ENCODE peak calls at places on chromosomes 16 and 17, in six cellular contexts. G, O, F, I, B and N are unnamed samples.
A peak's percentile ranks its signal among the peaks of the same experiment; 100 is the strongest.

GRCh38 chr16:75195811-75196790 is 10.9 kb downstream of the CTRB2 start:
- DNase-seq in G (no peak), B (no peak), I (no peak), O (no peak), F (no peak), N (peak; percentile 53)

GRCh38 chr16:10114411-10114810 is 67.8 kb downstream of the GRIN2A start:
- DNase-seq in G (no peak), I (peak; percentile 48), O (no peak), B (no peak), F (no peak), N (peak; percentile 22)

GRCh38 chr16:48383877-48384304 is 1.3 kb downstream of the SIAH1 start:
- DNase-seq in I (no peak), F (peak; percentile 47), G (no peak), B (no peak), O (no peak), N (no peak)

GRCh38 chr16:25045696-25046381 is 30.7 kb upstream of the ARHGAP17 start:
- DNase-seq in O (no peak), F (no peak), G (no peak), B (no peak), I (peak; percentile 44), N (no peak)

GRCh38 chr16:75043175-75043937 is 44.5 kb downstream of the ZNRF1 start:
- DNase-seq in I (no peak), O (no peak), B (no peak), G (no peak), F (no peak), N (no peak)

GRCh38 chr16:67917140-67917851 is 14.4 kb downstream of the CTRL start:
- DNase-seq in O (peak; percentile 55), F (no peak), B (no peak), G (no peak), I (no peak), N (no peak)

GRCh38 chr17:7886227-7887037 is 2.2 kb upstream of the CHD3 start:
- DNase-seq in F (peak; percentile 64), O (no peak), I (peak; percentile 21), G (no peak), B (no peak), N (peak; percentile 79)

GRCh38 chr17:19369846-19370492 is 7.4 kb upstream of the B9D1 start:
- DNase-seq in B (no peak), G (no peak), F (no peak), I (no peak), O (peak; percentile 49), N (peak; percentile 72)

GRCh38 chr16:66905633-66906539 is 12.8 kb downstream of the CDH16 start:
- DNase-seq in G (no peak), O (peak; percentile 79), B (no peak), F (peak; percentile 90), I (no peak), N (no peak)

GRCh38 chr16:30805056-30805369 is 18.0 kb upstream of the ZNF629 start:
- DNase-seq in I (no peak), O (no peak), G (no peak), F (no peak), B (no peak), N (no peak)

GRCh38 chr16:68416057-68417046 is 32.0 kb downstream of the SMPD3 start:
- DNase-seq in B (no peak), O (no peak), G (no peak), I (no peak), F (peak; percentile 46), N (no peak)

GRCh38 chr17:17792551-17793377 is 44.0 kb downstream of the SREBF1 start:
- DNase-seq in I (peak; percentile 53), B (no peak), G (no peak), F (peak; percentile 75), O (no peak), N (no peak)

GRCh38 chr16:25256821-25257503 is 683 bp downstream of the ZKSCAN2 start:
- DNase-seq in I (peak; percentile 8), O (no peak), G (no peak), B (no peak), F (peak; percentile 34), N (peak; percentile 92)

GRCh38 chr16:47019563-47019962 is 46.1 kb upstream of the DNAJA2 start:
- DNase-seq in O (no peak), B (no peak), I (no peak), F (no peak), G (no peak), N (no peak)

GRCh38 chr17:73023759-73024158 is 68.7 kb downstream of the SLC39A11 start:
- DNase-seq in O (no peak), I (no peak), F (no peak), G (no peak), B (no peak), N (no peak)

GRCh38 chr17:44901323-44901965 is 2.2 kb upstream of the EFTUD2 start:
- DNase-seq in F (no peak), G (no peak), B (no peak), I (peak; percentile 30), O (no peak), N (peak; percentile 12)

GRCh38 chr17:28720247-28720996 is 637 bp downstream of the RPL23A start:
- DNase-seq in G (no peak), B (no peak), I (no peak), O (no peak), F (no peak), N (no peak)

GRCh38 chr16:30491744-30492308 is 19.3 kb downstream of the ITGAL start:
- DNase-seq in G (no peak), B (no peak), O (no peak), I (peak; percentile 80), F (peak; percentile 39), N (no peak)

GRCh38 chr16:28298511-28298878 is 6.2 kb downstream of the SBK1 start:
- DNase-seq in F (no peak), G (no peak), O (no peak), B (no peak), I (no peak), N (no peak)

GRCh38 chr16:68272501-68273209 is 8.3 kb downstream of the SLC7A6 start:
- DNase-seq in G (no peak), B (no peak), O (no peak), I (no peak), F (no peak), N (no peak)

GRCh38 chr17:80804466-80804865 is 187.2 kb upstream of the CHMP6 start:
- DNase-seq in G (no peak), I (no peak), B (no peak), F (no peak), O (no peak), N (peak; percentile 57)

GRCh38 chr16:47774661-47775060 is 313.5 kb downstream of the PHKB start:
- DNase-seq in F (peak; percentile 54), G (no peak), I (peak; percentile 64), O (no peak), B (no peak), N (no peak)

GRCh38 chr17:42118545-42118944 is 2.6 kb downstream of the KAT2A start:
- DNase-seq in O (no peak), F (no peak), G (no peak), I (no peak), B (peak; percentile 13), N (no peak)

GRCh38 chr16:11080327-11080967 is 136.1 kb downstream of the CLEC16A start:
- DNase-seq in B (no peak), I (no peak), F (no peak), G (no peak), O (no peak), N (no peak)

GRCh38 chr17:70171159-70171558 is 1.8 kb downstream of the KCNJ2 start:
- DNase-seq in O (no peak), I (no peak), F (no peak), B (no peak), G (no peak), N (no peak)

GRCh38 chr17:50297407-50297865 is 23.2 kb downstream of the TMEM92 start:
- DNase-seq in F (peak; percentile 89), G (peak; percentile 43), I (peak; percentile 46), B (peak; percentile 80), O (peak; percentile 64), N (no peak)

GRCh38 chr16:27531186-27531585 is 18.5 kb downstream of the GTF3C1 start:
- DNase-seq in B (no peak), O (no peak), I (no peak), G (no peak), F (no peak), N (no peak)

GRCh38 chr16:65574311-65574966 is 452.6 kb upstream of the CDH11 start:
- DNase-seq in I (no peak), B (no peak), O (no peak), F (no peak), G (no peak), N (no peak)

GRCh38 chr17:76683011-76683755 is 27.6 kb downstream of the MXRA7 start:
- DNase-seq in G (no peak), O (no peak), B (no peak), F (no peak), I (no peak), N (no peak)

GRCh38 chr17:2025622-2026309 is 632 bp upstream of the RTN4RL1 start:
- DNase-seq in F (peak; percentile 86), O (peak; percentile 78), G (no peak), I (peak; percentile 54), B (no peak), N (no peak)

GRCh38 chr16:49464877-49465504 is 91.4 kb downstream of the C16orf78 start:
- DNase-seq in G (no peak), O (no peak), F (peak; percentile 55), B (no peak), I (no peak), N (peak; percentile 62)
- TF ChIP-seq CTCF in G (no peak), O (peak; percentile 52), F (peak; percentile 73), B (no peak), I (peak; percentile 33), N (no peak)

DNA sequence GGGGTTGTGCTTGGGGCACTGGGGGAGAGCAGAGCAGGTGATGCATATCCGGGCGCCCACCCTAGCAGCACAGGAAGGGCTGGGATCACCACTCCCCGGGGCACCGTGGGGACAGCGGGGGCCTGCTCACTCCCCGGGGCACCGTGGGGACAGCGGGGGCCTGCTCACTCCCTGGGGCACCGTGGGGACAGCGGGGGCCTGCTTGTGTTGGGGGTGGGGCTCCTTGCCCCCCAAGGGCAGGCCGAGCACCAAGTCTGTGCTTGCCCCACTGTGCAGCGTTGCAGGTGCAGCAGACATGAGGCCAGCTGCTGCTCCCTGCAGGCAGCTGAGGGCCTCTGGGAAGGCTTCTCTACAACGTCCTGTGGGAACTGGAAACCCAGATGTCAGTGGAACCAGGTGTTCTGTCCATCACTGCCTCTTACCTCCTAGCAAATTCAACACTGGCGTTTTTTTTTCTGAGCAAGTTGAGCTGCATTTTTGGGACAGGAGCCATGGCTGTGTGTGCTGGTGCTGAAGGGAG is 25.0 kb upstream of the ZNF750 start:
- DNase-seq in O (no peak), F (no peak), B (no peak), I (no peak), G (no peak), N (no peak)
- H3K4me3 ChIP-seq in O (no peak overlapping the region), F (no peak overlapping the region), B (peak overlapping the region; percentile 35), I (no peak overlapping the region), G (no peak overlapping the region), N (no peak overlapping the region)

DNA sequence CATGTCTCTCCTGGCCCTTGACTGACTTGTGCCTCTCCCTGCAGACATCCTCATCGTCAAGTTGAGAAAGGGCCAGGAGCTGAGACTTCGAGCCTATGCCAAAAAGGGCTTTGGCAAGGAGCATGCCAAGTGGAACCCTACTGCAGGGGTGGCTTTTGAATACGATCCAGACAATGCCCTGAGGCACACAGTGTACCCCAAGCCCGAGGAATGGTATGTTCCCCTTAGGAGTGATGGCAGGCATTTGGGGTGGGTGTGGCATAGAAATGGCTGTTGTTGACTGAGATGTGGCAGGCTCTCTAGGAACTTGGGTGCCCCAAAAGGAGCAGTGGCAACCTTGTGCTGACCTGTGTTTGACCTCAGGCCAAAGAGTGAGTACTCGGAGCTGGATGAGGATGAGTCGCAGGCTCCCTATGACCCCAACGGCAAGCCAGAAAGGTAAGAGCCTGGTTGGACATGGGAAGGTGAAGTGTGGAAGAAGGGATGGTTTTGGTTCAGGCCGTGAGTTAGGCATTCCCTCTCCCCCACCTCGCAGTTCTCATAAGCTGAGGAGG is 7.5 kb downstream of the POLR2C start:
- DNase-seq in F (no peak), I (no peak), B (no peak), G (no peak), O (no peak), N (peak; percentile 72)
- H3K27ac ChIP-seq in F (peak overlapping the region; percentile 88), I (no peak overlapping the region), B (no peak overlapping the region), G (no peak overlapping the region), O (peak overlapping the region; percentile 54), N (peak overlapping the region; percentile 12)

GRCh38 chr16:318628-319027 is 33.9 kb downstream of the AXIN1 start:
- DNase-seq in I (no peak), B (no peak), F (no peak), O (no peak), G (no peak), N (no peak)
- TF ChIP-seq CTCF in I (peak; percentile 42), B (no peak), F (peak; percentile 10), O (no peak), G (no peak), N (no peak)